ENCODE peak calls at places on chromosomes 5 and 9, in seven cellular contexts. N is IMR-90, A is cardiac muscle cell, V is suprapubic skin, W is tibial nerve, J is A673, P is neural progenitor cell. M is an unnamed sample.

GRCh38 chr5:92909545-92909962 is 671.5 kb downstream of the NR2F1-AS1 start:
- DNase-seq in A (peak), P (peak), V (no peak), J (peak), W (no peak), N (peak), M (peak)

GRCh38 chr5:149496166-149496565 is 55.1 kb downstream of the CSNK1A1 start:
- DNase-seq in W (no peak), A (no peak), P (no peak), J (no peak), V (no peak), N (no peak), M (no peak)

GRCh38 chr9:8863886-8864881 is 1064.6 kb upstream of the DMAC1 start:
- DNase-seq in N (no peak), W (no peak), J (no peak), A (peak), V (no peak), P (peak), M (peak)

GRCh38 chr9:124133752-124134151 is 122.2 kb downstream of the LHX2 start:
- DNase-seq in P (peak), V (peak), J (no peak), W (peak), N (peak), A (peak), M (peak)

GRCh38 chr9:36037580-36038169 is 962 bp downstream of the RECK start:
- DNase-seq in V (no peak), W (no peak), A (peak), P (no peak), N (no peak), J (peak), M (no peak)

GRCh38 chr5:172748341-172748843 is 22.6 kb downstream of the DUSP1 start:
- DNase-seq in P (peak), V (no peak), N (no peak), A (peak), J (no peak), W (no peak), M (peak)

GRCh38 chr5:145919413-145919812 is 17.0 kb upstream of the SH3RF2 start:
- DNase-seq in J (no peak), P (no peak), W (no peak), N (no peak), V (no peak), A (no peak), M (no peak)

GRCh38 chr5:122377023-122377422 is 65.0 kb downstream of the SNCAIP start:
- DNase-seq in V (no peak), A (peak), P (no peak), J (no peak), W (no peak), N (peak), M (no peak)

GRCh38 chr9:350354-350753 is 135.7 kb downstream of the DOCK8 start:
- DNase-seq in V (no peak), A (no peak), J (no peak), N (no peak), W (no peak), P (no peak), M (no peak)

GRCh38 chr9:351916-352315 is 137.3 kb downstream of the DOCK8 start:
- DNase-seq in N (no peak), J (no peak), V (no peak), A (no peak), W (no peak), P (no peak), M (no peak)

GRCh38 chr9:357560-357959 is 142.9 kb downstream of the DOCK8 start:
- DNase-seq in J (no peak), A (no peak), P (no peak), W (no peak), V (no peak), N (no peak), M (no peak)

GRCh38 chr9:354453-354852 is 139.8 kb downstream of the DOCK8 start:
- DNase-seq in V (no peak), P (no peak), W (no peak), J (no peak), A (no peak), N (no peak), M (no peak)

DNA sequence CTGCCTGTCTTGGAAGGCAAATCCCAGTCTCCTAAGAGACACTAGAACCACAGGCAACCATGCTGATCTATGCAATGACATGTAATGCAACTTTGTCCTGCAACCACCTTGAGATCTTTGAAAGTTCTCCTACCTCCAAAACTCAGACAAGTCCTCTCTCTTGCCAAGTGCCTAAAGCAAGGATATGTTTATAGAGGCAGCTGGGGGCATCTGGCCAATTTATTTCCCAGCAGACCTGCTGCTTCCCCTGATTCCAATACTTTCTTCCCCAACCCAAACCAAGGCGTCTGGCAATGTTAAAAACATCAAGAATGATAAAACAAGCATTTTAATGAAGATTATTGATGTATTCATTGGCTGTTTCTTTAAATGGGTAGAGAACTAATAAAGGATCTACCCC is 138.4 kb downstream of the DOCK8 start:
- DNase-seq in N (no peak), A (no peak), W (no peak), J (no peak), P (no peak), V (no peak), M (no peak)
- H3K4me3 ChIP-seq in N (no peak), A (no peak), W (no peak), J (no peak), P (no peak), V (no peak), M (no peak)

DNA sequence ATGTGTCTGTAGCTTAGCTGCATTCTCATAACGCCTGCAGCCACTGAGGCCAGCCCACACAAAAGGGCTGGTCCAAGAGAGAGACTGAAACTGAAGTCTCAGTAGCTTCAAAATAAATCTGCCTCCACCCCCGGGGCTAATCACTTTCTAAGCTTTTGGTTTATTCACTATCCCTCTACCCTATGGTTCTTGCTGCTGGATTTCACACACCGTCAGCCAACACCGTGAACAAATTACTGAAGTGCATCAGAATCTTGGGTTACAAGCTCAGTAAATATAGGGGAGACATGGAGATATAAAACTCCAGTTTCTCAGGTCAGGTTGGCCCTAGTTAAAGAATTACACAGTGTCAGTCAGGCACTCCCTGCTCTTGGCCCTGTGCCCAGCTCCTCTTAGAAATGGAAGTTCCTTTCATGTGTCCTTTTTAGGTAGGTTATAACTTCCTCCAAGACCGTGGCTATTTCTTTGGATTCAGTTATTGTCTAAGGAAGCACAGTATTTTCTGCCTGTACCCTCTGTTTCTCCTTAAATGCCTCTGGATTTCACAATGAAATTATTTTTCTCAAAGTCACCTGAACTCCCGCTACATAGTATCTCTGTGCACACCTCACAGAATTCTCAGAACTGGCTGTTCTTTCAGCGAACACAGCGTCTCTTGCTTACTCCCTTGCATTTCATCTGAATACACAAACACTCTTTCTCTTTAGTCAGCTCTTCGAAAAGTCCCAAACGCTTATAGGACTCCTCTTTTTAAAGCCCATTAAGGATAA is 112.5 kb downstream of the FAM174A start:
- DNase-seq in W (peak), P (peak), V (no peak), N (no peak), J (peak), A (peak), M (no peak)
- H3K27ac ChIP-seq in W (no peak), P (no peak), V (no peak), N (no peak), J (no peak), A (no peak), M (no peak)

DNA sequence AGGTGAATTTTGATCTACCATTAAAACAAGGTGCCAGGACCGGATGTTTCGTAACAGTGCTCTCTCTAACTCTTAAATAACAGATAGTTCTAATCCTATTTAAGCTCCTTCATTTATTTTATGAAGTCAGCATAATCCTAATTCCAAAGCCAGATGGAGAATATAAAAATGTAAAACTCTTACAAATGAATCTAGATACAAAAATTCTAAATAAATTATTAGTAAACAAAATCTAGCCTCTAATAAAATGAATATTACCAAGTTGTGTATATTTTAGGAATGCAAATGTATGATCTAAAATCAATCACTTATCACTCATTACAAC is 32.4 kb upstream of the IL33 start:
- DNase-seq in J (no peak), W (no peak), P (no peak), N (no peak), V (no peak), A (no peak), M (no peak)
- H3K4me3 ChIP-seq in J (no peak), W (no peak), P (no peak), N (no peak), V (no peak), A (no peak), M (no peak)

GRCh38 chr9:129988607-129989361 is 54.2 kb downstream of the FNBP1 start:
- DNase-seq in A (no peak), P (no peak), J (no peak), N (no peak), V (no peak), W (no peak), M (peak)
- H3K27ac ChIP-seq in A (no peak), P (no peak), J (no peak), N (no peak), V (no peak), W (peak), M (no peak)